ENCODE peak calls at places on chromosomes 4 and X, in eight cellular contexts. One of them, this sample, is unnamed.

GRCh38 chrX:119121341-119121740 is 6.3 kb downstream of the KIAA1210 start:
- DNase-seq in T-helper 2 cell: no peak
- DNase-seq in right lobe of liver: no peak
- DNase-seq in naive thymus-derived CD8-positive, alpha-beta T cell: no peak
- DNase-seq in activated T-cell treated with anti-CD3 and anti-CD28 coated beads for 1 hour: no peak
- DNase-seq in AG04450: no peak
- DNase-seq in lung microvascular endothelial cell: no peak
- DNase-seq in MV-4-11: no peak
- DNase-seq in this sample: no peak

GRCh38 chr4:7805533-7806079 is 134.1 kb downstream of the AFAP1 start:
- DNase-seq in T-helper 2 cell: no peak
- DNase-seq in right lobe of liver: peak; percentile 59
- DNase-seq in naive thymus-derived CD8-positive, alpha-beta T cell: no peak
- DNase-seq in activated T-cell treated with anti-CD3 and anti-CD28 coated beads for 1 hour: no peak
- DNase-seq in AG04450: peak; percentile 85
- DNase-seq in lung microvascular endothelial cell: peak; percentile 85
- DNase-seq in MV-4-11: no peak
- DNase-seq in this sample: no peak

GRCh38 chrX:30995060-30995700 is 76.7 kb downstream of the FTHL17 start:
- DNase-seq in T-helper 2 cell: no peak
- DNase-seq in right lobe of liver: peak; percentile 61
- DNase-seq in naive thymus-derived CD8-positive, alpha-beta T cell: no peak
- DNase-seq in activated T-cell treated with anti-CD3 and anti-CD28 coated beads for 1 hour: no peak
- DNase-seq in AG04450: no peak
- DNase-seq in lung microvascular endothelial cell: no peak
- DNase-seq in MV-4-11: no peak
- DNase-seq in this sample: no peak

GRCh38 chrX:72052415-72053090 is 79.2 kb downstream of the RTL5 start:
- DNase-seq in T-helper 2 cell: no peak
- DNase-seq in right lobe of liver: no peak
- DNase-seq in naive thymus-derived CD8-positive, alpha-beta T cell: no peak
- DNase-seq in activated T-cell treated with anti-CD3 and anti-CD28 coated beads for 1 hour: no peak
- DNase-seq in AG04450: no peak
- DNase-seq in lung microvascular endothelial cell: peak; percentile 51
- DNase-seq in MV-4-11: no peak
- DNase-seq in this sample: no peak

GRCh38 chr4:99879458-99879857 is 14.8 kb downstream of the LAMTOR3 start:
- DNase-seq in T-helper 2 cell: no peak
- DNase-seq in right lobe of liver: no peak
- DNase-seq in naive thymus-derived CD8-positive, alpha-beta T cell: no peak
- DNase-seq in activated T-cell treated with anti-CD3 and anti-CD28 coated beads for 1 hour: no peak
- DNase-seq in AG04450: no peak
- DNase-seq in lung microvascular endothelial cell: no peak
- DNase-seq in MV-4-11: no peak
- DNase-seq in this sample: no peak

GRCh38 chr4:64784125-64784524 is 374.9 kb upstream of the TECRL start:
- DNase-seq in T-helper 2 cell: no peak
- DNase-seq in right lobe of liver: no peak
- DNase-seq in naive thymus-derived CD8-positive, alpha-beta T cell: no peak
- DNase-seq in activated T-cell treated with anti-CD3 and anti-CD28 coated beads for 1 hour: no peak
- DNase-seq in AG04450: no peak
- DNase-seq in lung microvascular endothelial cell: peak; percentile 73
- DNase-seq in MV-4-11: no peak
- DNase-seq in this sample: no peak

GRCh38 chr4:187814737-187815465 is 180.7 kb upstream of the ZFP42 start:
- DNase-seq in T-helper 2 cell: no peak
- DNase-seq in right lobe of liver: no peak
- DNase-seq in naive thymus-derived CD8-positive, alpha-beta T cell: no peak
- DNase-seq in activated T-cell treated with anti-CD3 and anti-CD28 coated beads for 1 hour: no peak
- DNase-seq in AG04450: no peak
- DNase-seq in lung microvascular endothelial cell: no peak
- DNase-seq in MV-4-11: no peak
- DNase-seq in this sample: no peak

GRCh38 chr4:26931961-26932360 is 71.3 kb downstream of the STIM2 start:
- DNase-seq in T-helper 2 cell: no peak
- DNase-seq in right lobe of liver: no peak
- DNase-seq in naive thymus-derived CD8-positive, alpha-beta T cell: no peak
- DNase-seq in activated T-cell treated with anti-CD3 and anti-CD28 coated beads for 1 hour: no peak
- DNase-seq in AG04450: no peak
- DNase-seq in lung microvascular endothelial cell: no peak
- DNase-seq in MV-4-11: peak; percentile 69
- DNase-seq in this sample: no peak

GRCh38 chr4:138053601-138054322 is 188.4 kb downstream of the SLC7A11 start:
- DNase-seq in T-helper 2 cell: no peak
- DNase-seq in right lobe of liver: no peak
- DNase-seq in naive thymus-derived CD8-positive, alpha-beta T cell: no peak
- DNase-seq in activated T-cell treated with anti-CD3 and anti-CD28 coated beads for 1 hour: no peak
- DNase-seq in AG04450: peak; percentile 68
- DNase-seq in lung microvascular endothelial cell: peak; percentile 90
- DNase-seq in MV-4-11: peak; percentile 50
- DNase-seq in this sample: no peak

GRCh38 chr4:3312362-3312761 is 19.5 kb downstream of the RGS12 start:
- DNase-seq in T-helper 2 cell: no peak
- DNase-seq in right lobe of liver: peak; percentile 8
- DNase-seq in naive thymus-derived CD8-positive, alpha-beta T cell: no peak
- DNase-seq in activated T-cell treated with anti-CD3 and anti-CD28 coated beads for 1 hour: no peak
- DNase-seq in AG04450: no peak
- DNase-seq in lung microvascular endothelial cell: no peak
- DNase-seq in MV-4-11: no peak
- DNase-seq in this sample: no peak

This sample was measured in activated CD4-positive, alpha-beta T cell treated with anti-CD3 and anti-CD28 coated beads for 1 hour.